ENCODE peak calls at places on chromosome 13, in nine cellular contexts. One of them, this sample, is unnamed.

GRCh38 chr13:40079721-40080120 is 424.3 kb downstream of the COG6 start:
- DNase-seq in tibial nerve: no peak
- DNase-seq in lower lobe of right lung: no peak
- DNase-seq in IMR-90: no peak
- DNase-seq in pancreas: no peak
- DNase-seq in WERI-Rb-1: no peak
- DNase-seq in ascending aorta: no peak
- DNase-seq in right atrium auricular region: no peak
- DNase-seq in esophagus squamous epithelium: no peak
- DNase-seq in this sample: no peak

GRCh38 chr13:110246530-110246929 is 60.4 kb downstream of the COL4A1 start:
- DNase-seq in right atrium auricular region: no peak
- DNase-seq in IMR-90: no peak
- DNase-seq in ascending aorta: peak; percentile 58
- DNase-seq in WERI-Rb-1: peak; percentile 70
- DNase-seq in lower lobe of right lung: no peak
- DNase-seq in tibial nerve: no peak
- DNase-seq in esophagus squamous epithelium: no peak
- DNase-seq in pancreas: no peak
- DNase-seq in this sample: no peak

GRCh38 chr13:79973533-79973963 is 367.4 kb downstream of the SPRY2 start:
- DNase-seq in ascending aorta: no peak
- DNase-seq in right atrium auricular region: no peak
- DNase-seq in tibial nerve: no peak
- DNase-seq in WERI-Rb-1: peak; percentile 16
- DNase-seq in lower lobe of right lung: no peak
- DNase-seq in IMR-90: no peak
- DNase-seq in pancreas: no peak
- DNase-seq in esophagus squamous epithelium: no peak
- DNase-seq in this sample: no peak

GRCh38 chr13:97849305-97849704 is 104.2 kb upstream of the IPO5 start:
- DNase-seq in tibial nerve: no peak
- DNase-seq in right atrium auricular region: no peak
- DNase-seq in lower lobe of right lung: no peak
- DNase-seq in WERI-Rb-1: peak; percentile 44
- DNase-seq in esophagus squamous epithelium: no peak
- DNase-seq in pancreas: no peak
- DNase-seq in ascending aorta: no peak
- DNase-seq in IMR-90: peak; percentile 52
- DNase-seq in this sample: no peak

GRCh38 chr13:105936816-105937215 is 598.6 kb downstream of the EFNB2 start:
- DNase-seq in lower lobe of right lung: no peak
- DNase-seq in WERI-Rb-1: no peak
- DNase-seq in pancreas: no peak
- DNase-seq in right atrium auricular region: no peak
- DNase-seq in IMR-90: peak; percentile 24
- DNase-seq in ascending aorta: no peak
- DNase-seq in tibial nerve: no peak
- DNase-seq in esophagus squamous epithelium: no peak
- DNase-seq in this sample: no peak

GRCh38 chr13:78562237-78562889 is 41.0 kb downstream of the POU4F1 start:
- DNase-seq in lower lobe of right lung: no peak
- DNase-seq in esophagus squamous epithelium: no peak
- DNase-seq in ascending aorta: no peak
- DNase-seq in right atrium auricular region: no peak
- DNase-seq in IMR-90: no peak
- DNase-seq in pancreas: no peak
- DNase-seq in WERI-Rb-1: no peak
- DNase-seq in tibial nerve: no peak
- DNase-seq in this sample: no peak

GRCh38 chr13:97068146-97068545 is 73.9 kb upstream of the OXGR1 start:
- DNase-seq in right atrium auricular region: no peak
- DNase-seq in esophagus squamous epithelium: no peak
- DNase-seq in ascending aorta: no peak
- DNase-seq in IMR-90: peak; percentile 6
- DNase-seq in pancreas: no peak
- DNase-seq in tibial nerve: no peak
- DNase-seq in lower lobe of right lung: no peak
- DNase-seq in WERI-Rb-1: no peak
- DNase-seq in this sample: no peak

GRCh38 chr13:42110410-42111155 is 62.1 kb downstream of the DGKH start:
- DNase-seq in right atrium auricular region: no peak
- DNase-seq in IMR-90: peak; percentile 82
- DNase-seq in esophagus squamous epithelium: no peak
- DNase-seq in WERI-Rb-1: no peak
- DNase-seq in tibial nerve: no peak
- DNase-seq in pancreas: no peak
- DNase-seq in ascending aorta: no peak
- DNase-seq in lower lobe of right lung: no peak
- DNase-seq in this sample: no peak

GRCh38 chr13:92592757-92593156 is 633.9 kb upstream of the GPC6 start:
- DNase-seq in pancreas: no peak
- DNase-seq in WERI-Rb-1: no peak
- DNase-seq in IMR-90: no peak
- DNase-seq in right atrium auricular region: no peak
- DNase-seq in esophagus squamous epithelium: no peak
- DNase-seq in tibial nerve: no peak
- DNase-seq in lower lobe of right lung: no peak
- DNase-seq in ascending aorta: no peak
- DNase-seq in this sample: no peak

GRCh38 chr13:102309110-102309509 is 92.7 kb downstream of the FGF14 start:
- DNase-seq in esophagus squamous epithelium: no peak
- DNase-seq in lower lobe of right lung: peak; percentile 44
- DNase-seq in ascending aorta: no peak
- DNase-seq in WERI-Rb-1: no peak
- DNase-seq in tibial nerve: no peak
- DNase-seq in IMR-90: no peak
- DNase-seq in right atrium auricular region: no peak
- DNase-seq in pancreas: no peak
- DNase-seq in this sample: no peak

GRCh38 chr13:105202384-105202783 is 1333.1 kb downstream of the EFNB2 start:
- DNase-seq in IMR-90: peak; percentile 47
- DNase-seq in ascending aorta: no peak
- DNase-seq in esophagus squamous epithelium: no peak
- DNase-seq in tibial nerve: no peak
- DNase-seq in WERI-Rb-1: peak; percentile 32
- DNase-seq in right atrium auricular region: no peak
- DNase-seq in pancreas: no peak
- DNase-seq in lower lobe of right lung: no peak
- DNase-seq in this sample: no peak

GRCh38 chr13:66138172-66138811 is 1091.8 kb downstream of the PCDH9 start:
- DNase-seq in ascending aorta: no peak
- DNase-seq in IMR-90: no peak
- DNase-seq in WERI-Rb-1: no peak
- DNase-seq in esophagus squamous epithelium: no peak
- DNase-seq in tibial nerve: no peak
- DNase-seq in lower lobe of right lung: no peak
- DNase-seq in pancreas: no peak
- DNase-seq in right atrium auricular region: no peak
- DNase-seq in this sample: no peak

GRCh38 chr13:65472336-65472735 is 1757.8 kb downstream of the PCDH9 start:
- DNase-seq in pancreas: no peak
- DNase-seq in WERI-Rb-1: no peak
- DNase-seq in IMR-90: no peak
- DNase-seq in tibial nerve: no peak
- DNase-seq in right atrium auricular region: no peak
- DNase-seq in ascending aorta: no peak
- DNase-seq in esophagus squamous epithelium: no peak
- DNase-seq in lower lobe of right lung: no peak
- DNase-seq in this sample: no peak

GRCh38 chr13:113557013-113557412 is 27.5 kb upstream of the TFDP1 start:
- DNase-seq in right atrium auricular region: peak; percentile 44
- DNase-seq in lower lobe of right lung: peak; percentile 20
- DNase-seq in ascending aorta: no peak
- DNase-seq in IMR-90: no peak
- DNase-seq in WERI-Rb-1: no peak
- DNase-seq in esophagus squamous epithelium: no peak
- DNase-seq in tibial nerve: no peak
- DNase-seq in pancreas: no peak
- DNase-seq in this sample: no peak

GRCh38 chr13:110503037-110503901 is 58.3 kb downstream of the RAB20 start:
- DNase-seq in IMR-90: peak; percentile 12
- DNase-seq in esophagus squamous epithelium: no peak
- DNase-seq in ascending aorta: no peak
- DNase-seq in WERI-Rb-1: no peak
- DNase-seq in right atrium auricular region: no peak
- DNase-seq in lower lobe of right lung: no peak
- DNase-seq in pancreas: no peak
- DNase-seq in tibial nerve: no peak
- DNase-seq in this sample: no peak

GRCh38 chr13:111908981-111909380 is 158.0 kb upstream of the SOX1 start:
- DNase-seq in right atrium auricular region: peak; percentile 38
- DNase-seq in IMR-90: no peak
- DNase-seq in lower lobe of right lung: no peak
- DNase-seq in WERI-Rb-1: no peak
- DNase-seq in ascending aorta: peak; percentile 49
- DNase-seq in tibial nerve: no peak
- DNase-seq in esophagus squamous epithelium: no peak
- DNase-seq in pancreas: no peak
- DNase-seq in this sample: no peak

GRCh38 chr13:90375851-90376250 is 971.6 kb upstream of the MIR17HG start:
- DNase-seq in WERI-Rb-1: no peak
- DNase-seq in pancreas: no peak
- DNase-seq in IMR-90: no peak
- DNase-seq in esophagus squamous epithelium: no peak
- DNase-seq in tibial nerve: no peak
- DNase-seq in right atrium auricular region: no peak
- DNase-seq in ascending aorta: no peak
- DNase-seq in lower lobe of right lung: no peak
- DNase-seq in this sample: no peak

GRCh38 chr13:74287672-74288169 is 153.5 kb upstream of the KLF12 start:
- DNase-seq in IMR-90: peak; percentile 64
- DNase-seq in pancreas: peak; percentile 73
- DNase-seq in WERI-Rb-1: no peak
- DNase-seq in lower lobe of right lung: peak; percentile 85
- DNase-seq in esophagus squamous epithelium: peak; percentile 34
- DNase-seq in ascending aorta: peak; percentile 85
- DNase-seq in tibial nerve: peak; percentile 50
- DNase-seq in right atrium auricular region: peak; percentile 64
- DNase-seq in this sample: peak; percentile 25

GRCh38 chr13:108086678-108087077 is 128.7 kb downstream of the LIG4 start:
- DNase-seq in tibial nerve: no peak
- DNase-seq in IMR-90: peak; percentile 46
- DNase-seq in WERI-Rb-1: no peak
- DNase-seq in right atrium auricular region: no peak
- DNase-seq in ascending aorta: no peak
- DNase-seq in pancreas: no peak
- DNase-seq in esophagus squamous epithelium: no peak
- DNase-seq in lower lobe of right lung: no peak
- DNase-seq in this sample: no peak
- TF ChIP-seq CTCF in tibial nerve: no peak
- TF ChIP-seq CTCF in IMR-90: peak; percentile 32
- TF ChIP-seq CTCF in WERI-Rb-1: peak; percentile 29
- TF ChIP-seq CTCF in right atrium auricular region: no peak
- TF ChIP-seq CTCF in ascending aorta: no peak
- TF ChIP-seq CTCF in pancreas: no peak
- TF ChIP-seq CTCF in esophagus squamous epithelium: no peak
- TF ChIP-seq CTCF in lower lobe of right lung: no peak
- TF ChIP-seq CTCF in this sample: no peak

GRCh38 chr13:99955747-99956472 is 15.7 kb downstream of the ZIC5 start:
- DNase-seq in IMR-90: peak; percentile 17
- DNase-seq in pancreas: peak; percentile 59
- DNase-seq in right atrium auricular region: no peak
- DNase-seq in esophagus squamous epithelium: no peak
- DNase-seq in WERI-Rb-1: peak; percentile 55
- DNase-seq in ascending aorta: no peak
- DNase-seq in tibial nerve: no peak
- DNase-seq in lower lobe of right lung: no peak
- DNase-seq in this sample: no peak
- H3K27ac ChIP-seq in IMR-90: no peak overlapping the region
- H3K27ac ChIP-seq in pancreas: no peak overlapping the region
- H3K27ac ChIP-seq in right atrium auricular region: no peak overlapping the region
- H3K27ac ChIP-seq in esophagus squamous epithelium: no peak overlapping the region
- H3K27ac ChIP-seq in WERI-Rb-1: no peak overlapping the region
- H3K27ac ChIP-seq in ascending aorta: no peak overlapping the region
- H3K27ac ChIP-seq in tibial nerve: no peak overlapping the region
- H3K27ac ChIP-seq in lower lobe of right lung: no peak overlapping the region
- H3K27ac ChIP-seq in this sample: no peak overlapping the region

GRCh38 chr13:48253849-48254248 is 20.8 kb downstream of the ITM2B start:
- DNase-seq in tibial nerve: no peak
- DNase-seq in pancreas: no peak
- DNase-seq in IMR-90: no peak
- DNase-seq in esophagus squamous epithelium: no peak
- DNase-seq in right atrium auricular region: no peak
- DNase-seq in WERI-Rb-1: no peak
- DNase-seq in ascending aorta: no peak
- DNase-seq in lower lobe of right lung: no peak
- DNase-seq in this sample: no peak

GRCh38 chr13:48258002-48258401 is 25.0 kb downstream of the ITM2B start:
- DNase-seq in right atrium auricular region: no peak
- DNase-seq in WERI-Rb-1: no peak
- DNase-seq in ascending aorta: no peak
- DNase-seq in tibial nerve: no peak
- DNase-seq in esophagus squamous epithelium: no peak
- DNase-seq in pancreas: no peak
- DNase-seq in IMR-90: no peak
- DNase-seq in lower lobe of right lung: no peak
- DNase-seq in this sample: no peak

GRCh38 chr13:48258430-48258829 is 25.4 kb downstream of the ITM2B start:
- DNase-seq in WERI-Rb-1: no peak
- DNase-seq in IMR-90: no peak
- DNase-seq in lower lobe of right lung: no peak
- DNase-seq in ascending aorta: no peak
- DNase-seq in pancreas: no peak
- DNase-seq in tibial nerve: no peak
- DNase-seq in esophagus squamous epithelium: no peak
- DNase-seq in right atrium auricular region: no peak
- DNase-seq in this sample: no peak

GRCh38 chr13:48255090-48255489 is 22.1 kb downstream of the ITM2B start:
- DNase-seq in IMR-90: no peak
- DNase-seq in WERI-Rb-1: no peak
- DNase-seq in pancreas: no peak
- DNase-seq in tibial nerve: no peak
- DNase-seq in esophagus squamous epithelium: no peak
- DNase-seq in right atrium auricular region: no peak
- DNase-seq in lower lobe of right lung: no peak
- DNase-seq in ascending aorta: no peak
- DNase-seq in this sample: no peak

DNA sequence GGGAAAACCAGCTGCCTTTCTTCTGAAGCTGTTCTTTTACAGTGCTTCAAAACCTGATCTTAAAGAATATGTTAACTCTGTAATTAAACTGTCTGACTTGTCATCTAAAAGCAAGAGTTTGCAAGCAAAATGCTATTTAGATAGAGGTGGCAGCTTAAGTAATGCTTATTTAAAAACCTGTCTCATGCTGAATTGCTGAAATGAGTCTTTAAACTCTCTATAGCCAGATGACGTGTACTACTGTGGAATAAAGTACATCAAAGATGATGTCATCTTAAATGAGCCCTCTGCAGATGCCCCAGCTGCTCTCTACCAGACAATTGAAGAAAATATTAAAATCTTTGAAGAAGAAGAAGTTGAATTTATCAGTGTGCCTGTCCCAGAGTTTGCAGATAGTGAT is 22.9 kb downstream of the ITM2B start:
- DNase-seq in esophagus squamous epithelium: no peak
- DNase-seq in pancreas: no peak
- DNase-seq in ascending aorta: no peak
- DNase-seq in lower lobe of right lung: no peak
- DNase-seq in right atrium auricular region: no peak
- DNase-seq in IMR-90: no peak
- DNase-seq in tibial nerve: no peak
- DNase-seq in WERI-Rb-1: no peak
- DNase-seq in this sample: no peak
- H3K36me3 ChIP-seq in esophagus squamous epithelium: peaks cover 6% of the 10 kb centered on the region
- H3K36me3 ChIP-seq in pancreas: peaks cover 56% of the 10 kb centered on the region
- H3K36me3 ChIP-seq in ascending aorta: peaks cover 40% of the 10 kb centered on the region
- H3K36me3 ChIP-seq in lower lobe of right lung: peaks cover 76% of the 10 kb centered on the region
- H3K36me3 ChIP-seq in right atrium auricular region: peaks cover 70% of the 10 kb centered on the region
- H3K36me3 ChIP-seq in IMR-90: peaks cover 18% of the 10 kb centered on the region
- H3K36me3 ChIP-seq in tibial nerve: peaks cover 71% of the 10 kb centered on the region
- H3K36me3 ChIP-seq in WERI-Rb-1: no peaks in the 10 kb centered on the region
- H3K36me3 ChIP-seq in this sample: peaks cover 53% of the 10 kb centered on the region

GRCh38 chr13:24148414-24149305 is 11.9 kb upstream of the SPATA13 start:
- DNase-seq in pancreas: no peak
- DNase-seq in right atrium auricular region: no peak
- DNase-seq in IMR-90: peak; percentile 99
- DNase-seq in esophagus squamous epithelium: no peak
- DNase-seq in lower lobe of right lung: peak; percentile 60
- DNase-seq in ascending aorta: no peak
- DNase-seq in tibial nerve: no peak
- DNase-seq in WERI-Rb-1: no peak
- DNase-seq in this sample: no peak
- TF ChIP-seq CTCF in pancreas: no peak
- TF ChIP-seq CTCF in right atrium auricular region: no peak
- TF ChIP-seq CTCF in IMR-90: peak; percentile 46
- TF ChIP-seq CTCF in esophagus squamous epithelium: no peak
- TF ChIP-seq CTCF in lower lobe of right lung: no peak
- TF ChIP-seq CTCF in ascending aorta: no peak
- TF ChIP-seq CTCF in tibial nerve: no peak
- TF ChIP-seq CTCF in WERI-Rb-1: no peak
- TF ChIP-seq CTCF in this sample: no peak

This sample was measured in thoracic aorta.